ENCODE peak calls at places on chromosomes 1 and 21, in four cellular contexts. U is T1000; K is stimulated activated CD4-positive, alpha-beta T cell treated with anti-CD3 and anti-CD28 coated beads, Interleukin-2, amount 100 ng/mL, for 24 hours; T is spleen. F is an unnamed sample.
A peak's percentile ranks its signal among the peaks of the same experiment; 100 is the strongest.

GRCh38 chr21:36125513-36126121 is 9.3 kb upstream of the CBR3 start:
- DNase-seq in K (peak; percentile 64), U (no peak), T (no peak), F (no peak)

GRCh38 chr1:237672748-237673147 is 218.0 kb downstream of the ZP4 start:
- DNase-seq in U (no peak), T (no peak), K (no peak), F (no peak)

GRCh38 chr21:29487154-29487553 is 188.4 kb downstream of the BACH1 start:
- DNase-seq in K (no peak), U (no peak), T (no peak), F (no peak)

GRCh38 chr1:168801032-168801745 is 72.2 kb upstream of the DPT start:
- DNase-seq in T (no peak), K (no peak), U (no peak), F (no peak)

GRCh38 chr1:92792340-92792782 is 7.5 kb upstream of the EVI5 start:
- DNase-seq in K (no peak), U (no peak), T (no peak), F (no peak)

GRCh38 chr1:81834268-81834667 is 33.5 kb downstream of the ADGRL2 start:
- DNase-seq in U (no peak), T (no peak), K (no peak), F (no peak)

GRCh38 chr1:48061162-48062136 is 64.3 kb upstream of the TRABD2B start:
- DNase-seq in U (no peak), T (no peak), K (peak; percentile 27), F (peak; percentile 3)

GRCh38 chr1:52904590-52905375 is 16.8 kb downstream of the ECHDC2 start:
- DNase-seq in U (no peak), T (no peak), K (peak; percentile 53), F (no peak)

GRCh38 chr21:40054403-40054802 is 187.2 kb downstream of the PCP4 start:
- DNase-seq in U (no peak), K (no peak), T (no peak), F (no peak)

GRCh38 chr1:91594383-91595065 is 93.9 kb downstream of the CDC7 start:
- DNase-seq in K (no peak), T (no peak), U (no peak), F (no peak)

GRCh38 chr1:226825746-226826100 is 44.7 kb upstream of the PSEN2 start:
- DNase-seq in K (no peak), U (no peak), T (no peak), F (no peak)

GRCh38 chr1:26540346-26540745 is 10.8 kb downstream of the RPS6KA1 start:
- DNase-seq in K (no peak), T (no peak), U (no peak), F (no peak)

F was measured in posterior vena cava.